ENCODE peak calls at places on chromosomes 3 and 15, in eight cellular contexts. E, P, T, N, O, V, M and R are unnamed samples.

GRCh38 chr3:137764001-137764433 is at the start of gene SOX14:
- DNase-seq in E (peak), N (no peak), M (no peak), V (no peak), P (peak), T (no peak), O (no peak), R (no peak)

GRCh38 chr3:87855626-87856025 is 203.2 kb downstream of the CGGBP1 start:
- DNase-seq in M (no peak), P (no peak), V (no peak), T (peak), O (no peak), E (no peak), N (peak), R (no peak)

GRCh38 chr15:70792171-70792573 is 28.8 kb upstream of the UACA start:
- DNase-seq in N (no peak), T (peak), V (no peak), O (no peak), M (no peak), P (no peak), E (no peak), R (no peak)

GRCh38 chr15:34853001-34853758 is 57.8 kb upstream of the ACTC1 start:
- DNase-seq in T (no peak), P (no peak), O (no peak), N (peak), M (no peak), E (no peak), V (no peak), R (no peak)

GRCh38 chr15:52498700-52499099 is 30.0 kb downstream of the MYO5A start:
- DNase-seq in O (no peak), V (no peak), M (no peak), E (no peak), P (no peak), T (no peak), N (no peak), R (no peak)

GRCh38 chr15:72784233-72784876 is 797 bp upstream of the ADPGK start:
- DNase-seq in P (peak), N (peak), O (peak), M (peak), T (peak), V (no peak), E (no peak), R (peak)

GRCh38 chr15:100218411-100218810 is 123.4 kb downstream of the ADAMTS17 start:
- DNase-seq in M (no peak), E (no peak), V (no peak), P (no peak), O (no peak), T (no peak), N (no peak), R (no peak)

GRCh38 chr15:75353604-75354003 is 6.8 kb downstream of the NEIL1 start:
- DNase-seq in E (no peak), O (no peak), V (no peak), M (no peak), P (no peak), T (no peak), N (no peak), R (no peak)

GRCh38 chr3:102745881-102746280 is 311.1 kb downstream of the ZPLD1 start:
- DNase-seq in V (no peak), E (no peak), T (no peak), N (no peak), P (no peak), O (no peak), M (no peak), R (no peak)

GRCh38 chr3:125051715-125052581 is 3.8 kb downstream of the HEG1 start:
- DNase-seq in O (peak), M (no peak), T (peak), P (peak), N (peak), V (peak), E (peak), R (no peak)

GRCh38 chr3:126375835-126376331 is 18.7 kb upstream of the KLF15 start:
- DNase-seq in T (no peak), P (no peak), M (no peak), E (no peak), V (no peak), O (no peak), N (no peak), R (no peak)

GRCh38 chr3:70631716-70632307 is 319.4 kb upstream of the MDFIC2 start:
- DNase-seq in O (no peak), P (no peak), T (no peak), E (peak), M (no peak), V (no peak), N (no peak), R (no peak)

GRCh38 chr15:33357845-33358244 is 47.1 kb downstream of the RYR3 start:
- DNase-seq in P (no peak), O (no peak), E (no peak), M (peak), V (no peak), T (peak), N (no peak), R (no peak)

GRCh38 chr15:33903661-33904060 is 64.6 kb upstream of the CHRM5 start:
- DNase-seq in M (no peak), T (no peak), V (no peak), E (no peak), P (no peak), O (no peak), N (no peak), R (no peak)

GRCh38 chr15:51366911-51367310 is 25.5 kb downstream of the GLDN start:
- DNase-seq in O (no peak), N (no peak), P (no peak), E (no peak), T (peak), V (no peak), M (no peak), R (no peak)

GRCh38 chr3:37594873-37595783 is 266.6 kb upstream of the CTDSPL start:
- DNase-seq in V (no peak), O (no peak), N (no peak), E (no peak), T (no peak), P (no peak), M (no peak), R (no peak)

GRCh38 chr15:41561777-41562145 is 2.7 kb downstream of the TYRO3 start:
- DNase-seq in V (peak), P (no peak), E (peak), N (no peak), O (no peak), M (no peak), T (no peak), R (no peak)

GRCh38 chr3:85790445-85791030 is 831.7 kb downstream of the CADM2 start:
- DNase-seq in V (no peak), T (no peak), P (no peak), E (no peak), M (no peak), N (no peak), O (no peak), R (no peak)

GRCh38 chr3:78969483-78969882 is 798.3 kb downstream of the ROBO1 start:
- DNase-seq in P (no peak), T (peak), N (no peak), O (no peak), V (peak), E (no peak), M (no peak), R (no peak)

GRCh38 chr15:32824777-32825176 is 107.0 kb downstream of the GREM1 start:
- DNase-seq in O (no peak), V (no peak), M (peak), N (no peak), P (no peak), T (peak), E (no peak), R (no peak)

GRCh38 chr3:101414121-101414520 is 93.7 kb upstream of the IMPG2 start:
- DNase-seq in N (no peak), M (no peak), E (no peak), P (no peak), V (no peak), T (no peak), O (no peak), R (no peak)

GRCh38 chr3:24136624-24137310 is 191.7 kb downstream of the NR1D2 start:
- DNase-seq in P (no peak), O (peak), V (no peak), E (no peak), M (no peak), T (no peak), N (no peak), R (no peak)

GRCh38 chr3:191051037-191051436 is 148.0 kb upstream of the OSTN start:
- DNase-seq in M (no peak), N (peak), E (no peak), V (no peak), O (peak), T (peak), P (no peak), R (no peak)

GRCh38 chr15:34726407-34727100 is 28.2 kb downstream of the GJD2 start:
- DNase-seq in E (no peak), V (no peak), P (no peak), O (no peak), M (no peak), T (no peak), N (no peak), R (no peak)

GRCh38 chr3:44988073-44988472 is 12.0 kb downstream of the EXOSC7 start:
- DNase-seq in M (no peak), T (no peak), O (peak), E (no peak), V (no peak), P (peak), N (no peak), R (no peak)